ENCODE peak calls at places on chromosome 6, in four cellular contexts. T is AG08396; W is activated CD4-positive, alpha-beta T cell treated with anti-CD3 and anti-CD28 coated beads, Interleukin-2, amount 50 U/mL, for 48 hours; Q is Calu3. M is an unnamed sample.

GRCh38 chr6:169950558-169950957 is 199.1 kb downstream of the ERMARD start:
- DNase-seq in T (no peak), W (peak; percentile 41), Q (peak; percentile 29), M (no peak)

GRCh38 chr6:122809001-122809400 is 19.9 kb downstream of the SMPDL3A start:
- DNase-seq in T (no peak), W (no peak), Q (no peak), M (no peak)

GRCh38 chr6:87730310-87730709 is 28.3 kb upstream of the AKIRIN2 start:
- DNase-seq in T (no peak), W (no peak), Q (no peak), M (no peak)

GRCh38 chr6:145544031-145544430 is 191.3 kb downstream of the EPM2A start:
- DNase-seq in T (peak; percentile 7), W (no peak), Q (peak; percentile 25), M (no peak)

GRCh38 chr6:107460074-107460631 is 789 bp upstream of the PDSS2 start:
- DNase-seq in T (no peak), W (no peak), Q (no peak), M (no peak)

GRCh38 chr6:122476131-122476530 is 4.5 kb upstream of the SERINC1 start:
- DNase-seq in T (no peak), W (no peak), Q (no peak), M (no peak)

GRCh38 chr6:43916924-43917877 is 147.2 kb downstream of the VEGFA start:
- DNase-seq in T (no peak), W (no peak), Q (peak; percentile 58), M (no peak)

GRCh38 chr6:72798196-72798595 is 176.3 kb downstream of the KCNQ5 start:
- DNase-seq in T (no peak), W (no peak), Q (no peak), M (no peak)

GRCh38 chr6:169897601-169898358 is 146.4 kb downstream of the ERMARD start:
- DNase-seq in T (no peak), W (no peak), Q (no peak), M (no peak)

GRCh38 chr6:108492131-108492766 is 68.5 kb upstream of the FOXO3 start:
- DNase-seq in T (peak; percentile 33), W (no peak), Q (peak; percentile 17), M (no peak)

GRCh38 chr6:81854474-81854873 is 102.0 kb upstream of the TENT5A start:
- DNase-seq in T (no peak), W (no peak), Q (no peak), M (no peak)

GRCh38 chr6:126176266-126176665 is 163.6 kb upstream of the CENPW start:
- DNase-seq in T (no peak), W (no peak), Q (peak; percentile 37), M (no peak)

GRCh38 chr6:29702519-29703103 is 20.6 kb upstream of the HLA-F start:
- DNase-seq in T (peak; percentile 62), W (peak; percentile 90), Q (peak; percentile 91), M (peak; percentile 78)

GRCh38 chr6:12275084-12275483 is 15.1 kb upstream of the EDN1 start:
- DNase-seq in T (no peak), W (no peak), Q (no peak), M (no peak)

GRCh38 chr6:42029062-42029685 is 21.1 kb upstream of the TAF8 start:
- DNase-seq in T (no peak), W (no peak), Q (no peak), M (no peak)

GRCh38 chr6:54058236-54058635 is 53.0 kb upstream of the MLIP start:
- DNase-seq in T (no peak), W (no peak), Q (no peak), M (no peak)

GRCh38 chr6:134722996-134723871 is 226.7 kb downstream of the ALDH8A1 start:
- DNase-seq in T (no peak), W (no peak), Q (no peak), M (no peak)

GRCh38 chr6:15922510-15923307 is 206.2 kb upstream of the MYLIP start:
- DNase-seq in T (peak; percentile 7), W (no peak), Q (no peak), M (no peak)

GRCh38 chr6:167856999-167857660 is 30.4 kb downstream of the AFDN start:
- DNase-seq in T (no peak), W (no peak), Q (no peak), M (no peak)

GRCh38 chr6:7673063-7673536 is 52.8 kb upstream of the BMP6 start:
- DNase-seq in T (peak; percentile 29), W (no peak), Q (peak; percentile 31), M (no peak)

GRCh38 chr6:170087946-170088348 is 202.9 kb downstream of the DLL1 start:
- DNase-seq in T (no peak), W (peak; percentile 59), Q (no peak), M (peak; percentile 30)